ENCODE peak calls at places on chromosomes 13 and 19, in seven cellular contexts. K, N, W, S, G, P and H are unnamed samples.

GRCh38 chr13:21319869-21320641 is 139.0 kb downstream of the ZDHHC20 start:
- DNase-seq in K (no peak), N (no peak), W (no peak), S (no peak), G (no peak), P (no peak), H (peak; percentile 80)

GRCh38 chr13:101757446-101758039 is 305.1 kb downstream of the ITGBL1 start:
- DNase-seq in K (peak; percentile 47), N (no peak), W (no peak), S (no peak), G (no peak), P (no peak), H (no peak)

GRCh38 chr19:3821857-3822364 is 35.7 kb upstream of the MATK start:
- DNase-seq in K (peak; percentile 41), N (peak; percentile 93), W (peak; percentile 69), S (peak; percentile 73), G (peak; percentile 82), P (peak; percentile 83), H (peak; percentile 86)

GRCh38 chr13:42876810-42877550 is 95.6 kb downstream of the FAM216B start:
- DNase-seq in K (peak; percentile 89), N (no peak), W (no peak), S (no peak), G (no peak), P (no peak), H (no peak)

GRCh38 chr13:49300716-49301589 is 53.2 kb downstream of the CDADC1 start:
- DNase-seq in K (peak; percentile 81), N (peak; percentile 71), W (peak; percentile 66), S (peak; percentile 64), G (peak; percentile 57), P (no peak), H (peak; percentile 15)

GRCh38 chr19:49837009-49837310 is 14.0 kb upstream of the PTOV1 start:
- DNase-seq in K (no peak), N (no peak), W (no peak), S (no peak), G (no peak), P (peak; percentile 62), H (no peak)

GRCh38 chr13:28805193-28805819 is 14.8 kb upstream of the MTUS2 start:
- DNase-seq in K (peak; percentile 13), N (peak; percentile 21), W (peak; percentile 78), S (no peak), G (no peak), P (no peak), H (no peak)

GRCh38 chr13:33194820-33195692 is 90.5 kb downstream of the STARD13 start:
- DNase-seq in K (peak; percentile 96), N (no peak), W (no peak), S (no peak), G (no peak), P (no peak), H (peak; percentile 88)

GRCh38 chr13:51000576-51001260 is 91.1 kb downstream of the RNASEH2B start:
- DNase-seq in K (peak; percentile 59), N (no peak), W (no peak), S (no peak), G (no peak), P (no peak), H (no peak)

GRCh38 chr19:15323496-15324235 is 8.7 kb downstream of the BRD4 start:
- DNase-seq in K (peak; percentile 67), N (peak; percentile 51), W (no peak), S (peak; percentile 77), G (peak; percentile 55), P (no peak), H (no peak)

GRCh38 chr19:30882411-30883005 is 466.7 kb downstream of the TSHZ3 start:
- DNase-seq in K (no peak), N (no peak), W (no peak), S (no peak), G (no peak), P (peak; percentile 15), H (no peak)

GRCh38 chr19:16325671-16326400 is 1.2 kb downstream of the KLF2 start:
- DNase-seq in K (peak; percentile 59), N (no peak), W (peak; percentile 66), S (peak; percentile 78), G (peak; percentile 74), P (no peak), H (no peak)

GRCh38 chr13:114088863-114089262 is 43.6 kb downstream of the RASA3 start:
- DNase-seq in K (no peak), N (no peak), W (no peak), S (peak; percentile 27), G (no peak), P (no peak), H (no peak)

GRCh38 chr19:12749938-12750521 is 1.6 kb upstream of the BEST2 start:
- DNase-seq in K (peak; percentile 23), N (no peak), W (no peak), S (no peak), G (no peak), P (no peak), H (no peak)

GRCh38 chr19:18390075-18390909 is 4.3 kb downstream of the GDF15 start:
- DNase-seq in K (peak; percentile 43), N (no peak), W (no peak), S (no peak), G (no peak), P (no peak), H (no peak)

GRCh38 chr13:48125794-48126228 is 30.9 kb upstream of the MED4 start:
- DNase-seq in K (peak; percentile 76), N (no peak), W (peak; percentile 73), S (no peak), G (no peak), P (no peak), H (no peak)

GRCh38 chr19:30783212-30783611 is 411.0 kb downstream of the ZNF536 start:
- DNase-seq in K (no peak), N (no peak), W (no peak), S (no peak), G (no peak), P (no peak), H (no peak)

GRCh38 chr19:42028304-42029216 is 34.5 kb upstream of the ATP1A3 start:
- DNase-seq in K (no peak), N (peak; percentile 77), W (peak; percentile 28), S (no peak), G (no peak), P (no peak), H (no peak)

DNA sequence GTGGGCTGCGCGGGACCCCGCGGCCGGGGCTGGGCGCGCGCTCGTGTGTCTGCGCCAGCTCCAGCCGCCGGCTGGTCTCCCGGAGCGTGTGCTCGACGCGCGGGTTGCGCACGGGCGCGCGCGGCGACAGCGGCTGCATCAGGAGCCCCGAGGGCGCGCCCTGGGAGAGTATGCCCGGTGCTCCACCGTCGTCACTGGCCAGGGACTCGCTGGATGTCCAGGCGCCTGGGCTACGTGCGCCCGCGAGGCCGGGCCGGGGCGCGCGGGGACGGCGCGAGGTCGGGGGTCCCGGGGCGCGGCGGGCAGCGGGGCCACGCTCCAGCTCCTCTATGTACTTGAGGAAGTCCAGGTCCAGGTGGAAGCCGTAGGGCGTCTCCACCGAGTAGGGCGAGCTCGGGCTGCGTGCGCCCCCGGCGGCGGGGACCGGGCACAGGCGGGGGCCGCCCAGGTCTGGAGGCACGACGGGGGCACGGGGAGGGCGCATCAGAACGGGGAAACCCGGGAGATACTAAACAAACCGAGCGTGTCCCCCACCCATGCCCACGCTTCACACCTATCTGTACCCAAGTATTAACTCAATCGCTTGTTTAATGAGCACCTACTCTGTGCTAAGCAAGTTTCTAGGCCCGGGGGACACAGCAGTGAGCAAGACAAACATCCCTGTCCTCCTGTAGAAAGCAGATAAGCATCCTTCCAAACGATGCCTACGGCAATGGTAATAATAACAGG is 7.6 kb downstream of the KANK3 start:
- DNase-seq in K (no peak), N (peak; percentile 52), W (no peak), S (peak; percentile 68), G (no peak), P (no peak), H (no peak)
- TF ChIP-seq CTCF in K (no peak), N (peak; percentile 47), W (no peak), S (no peak), G (no peak), P (peak; percentile 55), H (peak; percentile 26)

GRCh38 chr19:47769534-47769933 is 9.0 kb upstream of the SELENOW start:
- DNase-seq in K (no peak), N (no peak), W (no peak), S (no peak), G (no peak), P (no peak), H (no peak)

GRCh38 chr19:47766670-47767069 is 11.8 kb upstream of the SELENOW start:
- DNase-seq in K (no peak), N (no peak), W (no peak), S (no peak), G (no peak), P (no peak), H (no peak)

GRCh38 chr19:47767349-47767748 is 11.2 kb upstream of the SELENOW start:
- DNase-seq in K (no peak), N (no peak), W (no peak), S (no peak), G (no peak), P (no peak), H (no peak)

GRCh38 chr19:47766359-47766620 is 12.2 kb upstream of the SELENOW start:
- DNase-seq in K (no peak), N (no peak), W (no peak), S (no peak), G (no peak), P (no peak), H (no peak)

DNA sequence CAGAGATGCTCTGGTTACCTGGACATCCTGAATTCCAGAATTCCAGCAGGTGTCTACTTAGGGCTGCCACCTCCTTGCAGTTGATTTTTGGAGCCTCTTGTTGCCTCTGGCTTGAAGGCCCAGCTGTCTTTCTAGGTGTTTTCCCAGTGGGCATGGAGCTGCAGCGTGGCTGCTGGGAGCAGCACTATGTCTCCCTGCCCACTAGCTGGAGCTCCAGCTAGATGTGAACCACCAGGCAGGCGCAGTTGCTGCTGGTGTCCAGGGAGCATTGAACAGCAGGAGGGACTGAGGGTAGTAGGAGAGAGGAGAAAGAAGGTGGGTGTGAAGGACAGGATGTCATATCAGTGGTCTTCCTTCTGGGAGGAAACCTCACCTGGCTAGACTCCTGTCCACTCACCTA is 9.9 kb upstream of the SELENOW start:
- DNase-seq in K (no peak), N (no peak), W (no peak), S (no peak), G (no peak), P (no peak), H (no peak)
- TF ChIP-seq CTCF in K (no peak), N (peak; percentile 47), W (no peak), S (no peak), G (no peak), P (no peak), H (no peak)

DNA sequence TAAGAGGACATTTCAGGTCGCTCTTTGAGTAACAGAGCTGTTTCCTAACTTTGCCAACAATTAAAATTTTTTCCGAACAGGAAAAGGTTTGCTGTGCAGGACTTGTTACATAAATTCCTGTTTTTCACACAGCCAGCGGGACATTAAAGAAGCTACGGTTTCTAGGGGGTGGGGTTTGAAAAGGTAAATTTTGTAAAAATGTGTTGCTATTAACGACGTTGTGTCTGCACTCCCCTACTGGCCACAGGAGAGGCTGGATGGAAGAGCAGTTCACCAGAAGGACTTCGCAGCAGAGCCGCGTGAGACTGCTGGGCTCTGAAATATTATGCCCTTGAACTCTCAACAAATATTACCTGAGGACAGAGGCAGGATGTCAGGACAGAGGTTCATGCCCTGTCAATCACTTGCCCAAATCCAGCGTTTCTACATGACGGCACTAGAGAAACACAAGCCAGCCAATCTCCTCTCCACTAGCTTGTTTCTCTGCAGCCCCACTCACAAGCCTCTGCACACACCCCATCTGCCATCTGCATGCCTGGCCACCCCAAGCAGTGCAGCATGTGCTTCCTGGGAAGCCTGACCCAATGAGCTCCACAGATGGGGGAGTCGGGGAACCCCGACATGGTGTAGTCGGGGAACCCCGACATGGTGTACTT is 102.0 kb downstream of the FOXO1 start:
- DNase-seq in K (peak; percentile 34), N (no peak), W (no peak), S (no peak), G (no peak), P (no peak), H (no peak)
- TF ChIP-seq CTCF in K (peak; percentile 28), N (no peak), W (no peak), S (no peak), G (no peak), P (peak; percentile 38), H (no peak)

GRCh38 chr13:95296326-95296939 is 4.8 kb downstream of the ABCC4 start:
- DNase-seq in K (peak; percentile 39), N (no peak), W (peak; percentile 71), S (no peak), G (peak; percentile 51), P (no peak), H (no peak)
- TF ChIP-seq CTCF in K (peak; percentile 71), N (peak; percentile 44), W (peak; percentile 56), S (peak; percentile 49), G (peak; percentile 67), P (peak; percentile 73), H (peak; percentile 52)